ENCODE peak calls at places on chromosomes 11 and 22, in six cellular contexts. P is substantia nigra; A is Calu3; M is stimulated activated CD8-positive, alpha-beta memory T cell treated with anti-CD3 and anti-CD28 coated beads, Interleukin-7, amount 100 ng/mL, for 1 hour; T is activated CD4-positive, alpha-beta memory T cell treated with anti-CD3 and anti-CD28 coated beads, Interleukin-2, amount 10 ng/mL, durations not matched to agents 7 days and 5 days; I is cardiac fibroblast. B is an unnamed sample.
A peak's percentile ranks its signal among the peaks of the same experiment; 100 is the strongest.

GRCh38 chr22:50498322-50498861 is 9.1 kb downstream of the LMF2 start:
- DNase-seq in P (no peak), A (peak; percentile 83), M (peak; percentile 32), T (peak; percentile 78), I (peak; percentile 70), B (no peak)

GRCh38 chr11:104254347-104254746 is 90.4 kb upstream of the PDGFD start:
- DNase-seq in P (no peak), A (peak; percentile 40), M (no peak), T (peak; percentile 36), I (peak; percentile 62), B (peak; percentile 40)

GRCh38 chr22:30277547-30278344 is 11.1 kb upstream of the OSM start:
- DNase-seq in P (no peak), A (no peak), M (no peak), T (no peak), I (peak; percentile 95), B (no peak)

GRCh38 chr11:61118406-61118805 is 16.1 kb downstream of the CD5 start:
- DNase-seq in P (no peak), A (no peak), M (no peak), T (no peak), I (no peak), B (no peak)

GRCh38 chr11:131121934-131122333 is 205.7 kb upstream of the SNX19 start:
- DNase-seq in P (no peak), A (no peak), M (no peak), T (no peak), I (no peak), B (no peak)

GRCh38 chr11:114034956-114035355 is 24.6 kb upstream of the ZBTB16 start:
- DNase-seq in P (no peak), A (no peak), M (no peak), T (no peak), I (no peak), B (no peak)

GRCh38 chr22:50270302-50271010 is at the start of gene MAPK11:
- DNase-seq in P (no peak), A (peak; percentile 83), M (peak; percentile 40), T (peak; percentile 80), I (peak; percentile 73), B (no peak)

GRCh38 chr11:665707-666281 is 28.7 kb downstream of the DRD4 start:
- DNase-seq in P (no peak), A (no peak), M (no peak), T (no peak), I (peak; percentile 43), B (no peak)

GRCh38 chr11:46278387-46279173 is 1.1 kb downstream of the CREB3L1 start:
- DNase-seq in P (no peak), A (peak; percentile 53), M (no peak), T (no peak), I (peak; percentile 66), B (no peak)

GRCh38 chr11:77188323-77188911 is 60.4 kb downstream of the MYO7A start:
- DNase-seq in P (peak; percentile 36), A (peak; percentile 85), M (peak; percentile 29), T (peak; percentile 75), I (peak; percentile 85), B (peak; percentile 74)

GRCh38 chr22:45323695-45324094 is 14.0 kb downstream of the FAM118A start:
- DNase-seq in P (no peak), A (no peak), M (no peak), T (no peak), I (no peak), B (no peak)

GRCh38 chr22:38131399-38131798 is 20.9 kb upstream of the BAIAP2L2 start:
- DNase-seq in P (no peak), A (no peak), M (no peak), T (no peak), I (peak; percentile 15), B (no peak)

GRCh38 chr22:48313156-48313555 is 1514.5 kb downstream of the BRD1 start:
- DNase-seq in P (no peak), A (no peak), M (no peak), T (no peak), I (no peak), B (no peak)

GRCh38 chr11:74839445-74839844 is 90.8 kb downstream of the RNF169 start:
- DNase-seq in P (no peak), A (no peak), M (no peak), T (no peak), I (no peak), B (no peak)

GRCh38 chr11:74069146-74070046 is 60.5 kb upstream of the UCP3 start:
- DNase-seq in P (no peak), A (peak; percentile 61), M (no peak), T (no peak), I (no peak), B (peak; percentile 38)

GRCh38 chr11:107770546-107770945 is 58.7 kb upstream of the SLN start:
- DNase-seq in P (no peak), A (no peak), M (no peak), T (no peak), I (peak; percentile 10), B (no peak)

GRCh38 chr11:86228967-86229330 is 15.6 kb upstream of the EED start:
- DNase-seq in P (no peak), A (no peak), M (no peak), T (no peak), I (no peak), B (no peak)

GRCh38 chr22:43173976-43174720 is 12.8 kb downstream of the TTLL12 start:
- DNase-seq in P (no peak), A (no peak), M (no peak), T (no peak), I (no peak), B (no peak)

GRCh38 chr11:109697140-109697843 is 275.3 kb downstream of the C11orf87 start:
- DNase-seq in P (no peak), A (no peak), M (no peak), T (no peak), I (peak; percentile 76), B (peak; percentile 40)

GRCh38 chr11:79390477-79390876 is 50.4 kb downstream of the TENM4 start:
- DNase-seq in P (no peak), A (no peak), M (no peak), T (no peak), I (no peak), B (no peak)

GRCh38 chr22:35330258-35330861 is 30.7 kb downstream of the TOM1 start:
- DNase-seq in P (no peak), A (no peak), M (no peak), T (peak; percentile 70), I (peak; percentile 94), B (no peak)

GRCh38 chr22:43859621-43860020 is 2.7 kb downstream of the SULT4A1 start:
- DNase-seq in P (no peak), A (no peak), M (no peak), T (no peak), I (no peak), B (no peak)

GRCh38 chr11:132648841-132649240 is 883.5 kb downstream of the OPCML start:
- DNase-seq in P (no peak), A (no peak), M (no peak), T (no peak), I (no peak), B (no peak)

GRCh38 chr11:134364261-134364660 is 32.5 kb downstream of the GLB1L2 start:
- DNase-seq in P (no peak), A (no peak), M (no peak), T (no peak), I (no peak), B (no peak)

GRCh38 chr11:110601941-110602340 is 110.3 kb downstream of the ARHGAP20 start:
- DNase-seq in P (no peak), A (no peak), M (no peak), T (no peak), I (no peak), B (no peak)

GRCh38 chr11:33089776-33090175 is 50.4 kb downstream of the TCP11L1 start:
- DNase-seq in P (no peak), A (peak; percentile 8), M (no peak), T (no peak), I (no peak), B (no peak)

GRCh38 chr11:23112987-23113886 is 253.0 kb upstream of the CCDC179 start:
- DNase-seq in P (no peak), A (peak; percentile 73), M (no peak), T (no peak), I (peak; percentile 60), B (peak; percentile 92)

GRCh38 chr11:121198491-121198890 is 94.1 kb upstream of the SC5D start:
- DNase-seq in P (no peak), A (no peak), M (no peak), T (no peak), I (no peak), B (no peak)

GRCh38 chr11:5040876-5041275 is 5.5 kb upstream of the OR52J3 start:
- DNase-seq in P (no peak), A (no peak), M (no peak), T (no peak), I (no peak), B (no peak)

GRCh38 chr22:19870153-19871022 is 15.7 kb upstream of the GNB1L start:
- DNase-seq in P (no peak), A (no peak), M (no peak), T (no peak), I (no peak), B (no peak)

GRCh38 chr11:12070446-12071267 is 39.7 kb upstream of the MICAL2 start:
- DNase-seq in P (no peak), A (no peak), M (no peak), T (no peak), I (no peak), B (no peak)

GRCh38 chr11:61711493-61711892 is 31.3 kb downstream of the DAGLA start:
- DNase-seq in P (no peak), A (no peak), M (no peak), T (no peak), I (no peak), B (peak; percentile 80)

GRCh38 chr22:22691716-22692701 is 47.6 kb downstream of the GGTLC2 start:
- DNase-seq in P (no peak), A (peak; percentile 28), M (no peak), T (no peak), I (peak; percentile 29), B (no peak)

B was measured in NCI-H1417.